ENCODE peak calls at places on chromosomes 3 and 15, in six cellular contexts. O, U, I, R, M and K are unnamed samples.

GRCh38 chr15:82298520-82298919 is 35.9 kb downstream of the SAXO2 start:
- DNase-seq in O (no peak), U (no peak), I (no peak), R (no peak), M (no peak), K (peak)

GRCh38 chr3:129481783-129482332 is 41.8 kb downstream of the IFT122 start:
- DNase-seq in O (peak), U (peak), I (peak), R (no peak), M (peak), K (no peak)

GRCh38 chr3:127734754-127735473 is 62.2 kb downstream of the ABTB1 start:
- DNase-seq in O (no peak), U (no peak), I (peak), R (peak), M (no peak), K (no peak)

GRCh38 chr3:57743511-57743910 is 12.6 kb upstream of the SLMAP start:
- DNase-seq in O (no peak), U (no peak), I (no peak), R (no peak), M (no peak), K (no peak)

GRCh38 chr3:54771050-54771449 is 156.8 kb downstream of the LRTM1 start:
- DNase-seq in O (no peak), U (no peak), I (no peak), R (no peak), M (no peak), K (no peak)

GRCh38 chr3:17023006-17023664 is 138.4 kb downstream of the PLCL2 start:
- DNase-seq in O (no peak), U (no peak), I (peak), R (no peak), M (no peak), K (peak)

GRCh38 chr15:69225355-69226027 is 65.1 kb downstream of the GLCE start:
- DNase-seq in O (no peak), U (no peak), I (peak), R (peak), M (no peak), K (no peak)

GRCh38 chr3:112602217-112602838 is 38.6 kb downstream of the CCDC80 start:
- DNase-seq in O (no peak), U (no peak), I (no peak), R (no peak), M (no peak), K (no peak)

GRCh38 chr15:40763801-40764765 is at the start of gene GCHFR:
- DNase-seq in O (peak), U (peak), I (peak), R (no peak), M (peak), K (peak)

GRCh38 chr3:112676659-112677234 is 35.8 kb upstream of the CCDC80 start:
- DNase-seq in O (peak), U (no peak), I (peak), R (peak), M (peak), K (peak)

GRCh38 chr3:138364356-138365252 is 16.2 kb downstream of the MRAS start:
- DNase-seq in O (no peak), U (no peak), I (no peak), R (no peak), M (no peak), K (no peak)

GRCh38 chr3:71444028-71444860 is 139.3 kb downstream of the FOXP1 start:
- DNase-seq in O (peak), U (no peak), I (peak), R (no peak), M (no peak), K (peak)

GRCh38 chr15:89130194-89130593 is 41.9 kb downstream of the ABHD2 start:
- DNase-seq in O (no peak), U (no peak), I (no peak), R (no peak), M (no peak), K (peak)

GRCh38 chr15:94119923-94120775 is 111.2 kb upstream of the MCTP2 start:
- DNase-seq in O (no peak), U (no peak), I (peak), R (peak), M (no peak), K (peak)

GRCh38 chr3:179088306-179088705 is 16.7 kb upstream of the ZMAT3 start:
- DNase-seq in O (no peak), U (no peak), I (no peak), R (no peak), M (no peak), K (no peak)

GRCh38 chr3:197956070-197956469 is 3.9 kb upstream of the LMLN start:
- DNase-seq in O (no peak), U (no peak), I (no peak), R (no peak), M (no peak), K (no peak)

GRCh38 chr3:126300001-126300760 is 57.0 kb downstream of the KLF15 start:
- DNase-seq in O (no peak), U (no peak), I (no peak), R (no peak), M (peak), K (no peak)

GRCh38 chr15:58297639-58298038 is 134.2 kb upstream of the LIPC start:
- DNase-seq in O (no peak), U (no peak), I (no peak), R (no peak), M (no peak), K (no peak)

GRCh38 chr15:100192092-100192695 is 149.6 kb downstream of the ADAMTS17 start:
- DNase-seq in O (no peak), U (peak), I (no peak), R (no peak), M (peak), K (no peak)

GRCh38 chr3:43180027-43180426 is 74.1 kb upstream of the POMGNT2 start:
- DNase-seq in O (no peak), U (no peak), I (peak), R (no peak), M (no peak), K (peak)

GRCh38 chr15:31254431-31255175 is 72.0 kb upstream of the KLF13 start:
- DNase-seq in O (no peak), U (no peak), I (peak), R (peak), M (no peak), K (no peak)

GRCh38 chr3:66480666-66481065 is 20.2 kb downstream of the LRIG1 start:
- DNase-seq in O (no peak), U (no peak), I (peak), R (peak), M (no peak), K (no peak)

GRCh38 chr3:11455977-11456376 is 183.8 kb downstream of the ATG7 start:
- DNase-seq in O (no peak), U (no peak), I (peak), R (no peak), M (no peak), K (no peak)

GRCh38 chr15:98699591-98700424 is 51.5 kb downstream of the IGF1R start:
- DNase-seq in O (no peak), U (no peak), I (no peak), R (no peak), M (no peak), K (no peak)

GRCh38 chr3:156010829-156011228 is 109.5 kb upstream of the KCNAB1 start:
- DNase-seq in O (no peak), U (no peak), I (peak), R (no peak), M (no peak), K (no peak)

GRCh38 chr15:73305331-73306211 is 63.2 kb downstream of the HCN4 start:
- DNase-seq in O (no peak), U (no peak), I (peak), R (no peak), M (no peak), K (no peak)

GRCh38 chr3:167166594-167167253 is 213.4 kb downstream of the ZBBX start:
- DNase-seq in O (no peak), U (no peak), I (no peak), R (no peak), M (no peak), K (no peak)

GRCh38 chr3:95154775-95155174 is 1091.9 kb downstream of the NSUN3 start:
- DNase-seq in O (no peak), U (no peak), I (peak), R (no peak), M (no peak), K (no peak)

GRCh38 chr3:158830391-158830790 is 28.5 kb downstream of the MFSD1 start:
- DNase-seq in O (no peak), U (no peak), I (peak), R (no peak), M (no peak), K (no peak)

GRCh38 chr3:117150628-117151027 is 441.0 kb downstream of the TUSC7 start:
- DNase-seq in O (no peak), U (no peak), I (no peak), R (no peak), M (no peak), K (no peak)

GRCh38 chr15:66036859-66037258 is 167.6 kb downstream of the RAB11A start:
- DNase-seq in O (no peak), U (no peak), I (no peak), R (no peak), M (no peak), K (no peak)

GRCh38 chr3:171284308-171285075 is 175.7 kb downstream of the TNIK start:
- DNase-seq in O (no peak), U (no peak), I (peak), R (peak), M (no peak), K (no peak)

GRCh38 chr15:46786886-46787285 is 930.4 kb upstream of the SEMA6D start:
- DNase-seq in O (no peak), U (no peak), I (no peak), R (no peak), M (no peak), K (no peak)
- TF ChIP-seq CTCF in O (no peak), U (no peak), I (no peak), R (no peak), M (no peak), K (no peak)

GRCh38 chr15:80584973-80585372 is 110.1 kb upstream of the ABHD17C start:
- DNase-seq in O (no peak), U (no peak), I (no peak), R (no peak), M (no peak), K (no peak)

GRCh38 chr15:80584561-80584964 is 110.5 kb upstream of the ABHD17C start:
- DNase-seq in O (no peak), U (no peak), I (no peak), R (no peak), M (peak), K (no peak)

GRCh38 chr15:80587007-80587406 is 108.1 kb upstream of the ABHD17C start:
- DNase-seq in O (no peak), U (no peak), I (no peak), R (no peak), M (no peak), K (no peak)

GRCh38 chr15:80586141-80586540 is 109.0 kb upstream of the ABHD17C start:
- DNase-seq in O (no peak), U (no peak), I (no peak), R (no peak), M (peak), K (no peak)

DNA sequence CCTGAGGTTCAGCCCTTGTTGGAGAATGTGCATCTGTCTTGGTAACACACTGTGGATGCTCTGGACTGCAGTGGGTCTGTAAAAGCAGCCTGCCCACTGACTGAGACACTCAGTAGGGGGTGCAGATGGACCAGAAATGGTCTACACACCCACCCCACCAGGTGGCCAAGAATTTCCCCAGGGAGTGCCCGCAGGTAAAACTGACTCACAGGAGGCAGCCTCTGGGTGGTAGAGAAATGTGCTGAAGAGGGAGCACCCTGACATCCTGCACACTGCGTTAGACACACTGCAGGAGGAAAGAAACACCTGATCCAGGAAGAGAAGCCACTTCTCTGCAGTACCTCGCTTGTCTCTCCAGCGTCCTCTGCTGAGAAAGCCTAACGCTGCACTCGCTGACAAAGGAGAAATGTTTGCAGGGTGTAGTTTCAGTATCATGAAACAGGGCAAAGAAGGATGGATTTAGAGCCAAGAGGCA is 109.5 kb upstream of the ABHD17C start:
- DNase-seq in O (no peak), U (no peak), I (no peak), R (no peak), M (peak), K (no peak)
- TF ChIP-seq CTCF in O (no peak), U (no peak), I (no peak), R (no peak), M (no peak), K (no peak)

GRCh38 chr3:186628756-186629155 is 11.4 kb upstream of the FETUB start:
- DNase-seq in O (no peak), U (no peak), I (no peak), R (no peak), M (no peak), K (no peak)
- TF ChIP-seq CTCF in O (no peak), U (no peak), I (no peak), R (no peak), M (no peak), K (no peak)

DNA sequence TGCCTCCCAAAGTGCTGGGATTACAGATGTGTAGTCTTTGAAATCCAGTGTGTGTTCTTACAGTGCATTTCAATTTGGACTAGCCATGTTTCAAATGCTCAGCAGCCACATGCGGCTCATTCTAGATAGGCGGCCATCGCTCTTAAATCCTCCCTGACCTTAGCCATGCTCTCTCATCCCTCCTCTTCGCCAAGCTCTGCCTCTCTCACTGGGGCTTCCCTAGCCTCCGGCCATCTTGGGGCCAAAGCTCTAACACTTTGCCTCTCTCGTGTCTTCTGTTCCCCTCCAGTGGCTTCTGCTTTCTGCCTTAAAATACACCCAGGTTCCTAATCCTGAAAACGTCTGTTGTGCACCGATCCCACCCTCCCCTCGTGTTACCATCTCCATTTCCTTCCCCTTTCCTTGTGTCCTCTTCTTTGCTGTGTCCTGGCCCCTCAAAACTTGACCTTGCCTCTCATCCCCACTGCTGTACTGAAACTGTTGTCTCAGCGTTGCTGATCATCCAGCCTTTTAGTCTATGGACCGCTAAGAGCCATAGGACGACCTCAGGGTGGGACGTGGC is 1.4 kb upstream of the GHRL start:
- DNase-seq in O (no peak), U (no peak), I (no peak), R (no peak), M (no peak), K (no peak)
- TF ChIP-seq CTCF in O (no peak), U (no peak), I (no peak), R (no peak), M (no peak), K (no peak)

GRCh38 chr3:195035345-195036202 is 235.4 kb downstream of the XXYLT1 start:
- DNase-seq in O (no peak), U (no peak), I (no peak), R (no peak), M (peak), K (no peak)
- TF ChIP-seq CTCF in O (no peak), U (no peak), I (peak), R (peak), M (no peak), K (no peak)

GRCh38 chr3:195715583-195716266 is 5.1 kb upstream of the MUC20 start:
- DNase-seq in O (no peak), U (no peak), I (no peak), R (no peak), M (no peak), K (no peak)

GRCh38 chr3:195718477-195718984 is 2.2 kb upstream of the MUC20 start:
- DNase-seq in O (no peak), U (no peak), I (no peak), R (no peak), M (no peak), K (no peak)

GRCh38 chr3:195717416-195717815 is 3.4 kb upstream of the MUC20 start:
- DNase-seq in O (no peak), U (no peak), I (no peak), R (no peak), M (no peak), K (no peak)

GRCh38 chr3:195715134-195715533 is 5.6 kb upstream of the MUC20 start:
- DNase-seq in O (no peak), U (no peak), I (no peak), R (no peak), M (no peak), K (no peak)

GRCh38 chr3:195717852-195718476 is 2.8 kb upstream of the MUC20 start:
- DNase-seq in O (no peak), U (no peak), I (no peak), R (no peak), M (no peak), K (no peak)
- TF ChIP-seq CTCF in O (no peak), U (no peak), I (no peak), R (no peak), M (no peak), K (no peak)